ENCODE peak calls at places on chromosomes 2 and 18, in seven cellular contexts. One of them, this sample, is unnamed.

GRCh38 chr2:240981273-240981672 is 17.1 kb upstream of the SNED1 start:
- DNase-seq in HEK293T: no peak
- DNase-seq in midbrain: no peak
- DNase-seq in M059J: no peak
- DNase-seq in activated CD4-positive, alpha-beta T cell treated with anti-CD3 and anti-CD28 coated beads, Interleukin-2, amount 50 U/mL, for 48 hours: no peak
- DNase-seq in effector memory CD8-positive, alpha-beta T cell: no peak
- DNase-seq in cardiac fibroblast: peak
- DNase-seq in this sample: peak

GRCh38 chr2:53575606-53576360 is 191.8 kb upstream of the CHAC2 start:
- DNase-seq in cardiac fibroblast: peak
- DNase-seq in activated CD4-positive, alpha-beta T cell treated with anti-CD3 and anti-CD28 coated beads, Interleukin-2, amount 50 U/mL, for 48 hours: no peak
- DNase-seq in effector memory CD8-positive, alpha-beta T cell: no peak
- DNase-seq in midbrain: no peak
- DNase-seq in HEK293T: no peak
- DNase-seq in M059J: no peak
- DNase-seq in this sample: no peak

GRCh38 chr2:170196962-170197361 is 19.0 kb downstream of the MYO3B start:
- DNase-seq in M059J: no peak
- DNase-seq in activated CD4-positive, alpha-beta T cell treated with anti-CD3 and anti-CD28 coated beads, Interleukin-2, amount 50 U/mL, for 48 hours: no peak
- DNase-seq in effector memory CD8-positive, alpha-beta T cell: no peak
- DNase-seq in HEK293T: no peak
- DNase-seq in cardiac fibroblast: no peak
- DNase-seq in midbrain: no peak
- DNase-seq in this sample: no peak

GRCh38 chr18:7035807-7036206 is 81.8 kb downstream of the LAMA1 start:
- DNase-seq in HEK293T: no peak
- DNase-seq in cardiac fibroblast: no peak
- DNase-seq in midbrain: no peak
- DNase-seq in M059J: no peak
- DNase-seq in effector memory CD8-positive, alpha-beta T cell: no peak
- DNase-seq in activated CD4-positive, alpha-beta T cell treated with anti-CD3 and anti-CD28 coated beads, Interleukin-2, amount 50 U/mL, for 48 hours: no peak
- DNase-seq in this sample: no peak

GRCh38 chr2:28300921-28301341 is 91.7 kb upstream of the FOSL2 start:
- DNase-seq in activated CD4-positive, alpha-beta T cell treated with anti-CD3 and anti-CD28 coated beads, Interleukin-2, amount 50 U/mL, for 48 hours: no peak
- DNase-seq in M059J: peak
- DNase-seq in effector memory CD8-positive, alpha-beta T cell: no peak
- DNase-seq in midbrain: no peak
- DNase-seq in HEK293T: no peak
- DNase-seq in cardiac fibroblast: peak
- DNase-seq in this sample: peak

GRCh38 chr2:54557601-54558187 is 101.6 kb downstream of the SPTBN1 start:
- DNase-seq in midbrain: no peak
- DNase-seq in activated CD4-positive, alpha-beta T cell treated with anti-CD3 and anti-CD28 coated beads, Interleukin-2, amount 50 U/mL, for 48 hours: peak
- DNase-seq in effector memory CD8-positive, alpha-beta T cell: peak
- DNase-seq in cardiac fibroblast: peak
- DNase-seq in M059J: no peak
- DNase-seq in HEK293T: peak
- DNase-seq in this sample: peak

GRCh38 chr2:45652090-45653050 is 895 bp downstream of the PRKCE start:
- DNase-seq in HEK293T: peak
- DNase-seq in midbrain: peak
- DNase-seq in activated CD4-positive, alpha-beta T cell treated with anti-CD3 and anti-CD28 coated beads, Interleukin-2, amount 50 U/mL, for 48 hours: peak
- DNase-seq in M059J: peak
- DNase-seq in effector memory CD8-positive, alpha-beta T cell: peak
- DNase-seq in cardiac fibroblast: peak
- DNase-seq in this sample: peak

GRCh38 chr2:946073-947005 is 4.3 kb upstream of the SNTG2 start:
- DNase-seq in HEK293T: no peak
- DNase-seq in midbrain: no peak
- DNase-seq in effector memory CD8-positive, alpha-beta T cell: no peak
- DNase-seq in M059J: no peak
- DNase-seq in activated CD4-positive, alpha-beta T cell treated with anti-CD3 and anti-CD28 coated beads, Interleukin-2, amount 50 U/mL, for 48 hours: peak
- DNase-seq in cardiac fibroblast: no peak
- DNase-seq in this sample: no peak

GRCh38 chr2:183242937-183243336 is 118.7 kb downstream of the NUP35 start:
- DNase-seq in HEK293T: no peak
- DNase-seq in midbrain: peak
- DNase-seq in effector memory CD8-positive, alpha-beta T cell: no peak
- DNase-seq in activated CD4-positive, alpha-beta T cell treated with anti-CD3 and anti-CD28 coated beads, Interleukin-2, amount 50 U/mL, for 48 hours: no peak
- DNase-seq in M059J: peak
- DNase-seq in cardiac fibroblast: peak
- DNase-seq in this sample: peak

GRCh38 chr2:8986327-8986976 is 17.0 kb downstream of the MBOAT2 start:
- DNase-seq in effector memory CD8-positive, alpha-beta T cell: no peak
- DNase-seq in activated CD4-positive, alpha-beta T cell treated with anti-CD3 and anti-CD28 coated beads, Interleukin-2, amount 50 U/mL, for 48 hours: peak
- DNase-seq in HEK293T: no peak
- DNase-seq in cardiac fibroblast: no peak
- DNase-seq in M059J: peak
- DNase-seq in midbrain: no peak
- DNase-seq in this sample: no peak

GRCh38 chr2:240832816-240833497 is 12.9 kb upstream of the KIF1A start:
- DNase-seq in M059J: no peak
- DNase-seq in cardiac fibroblast: no peak
- DNase-seq in midbrain: no peak
- DNase-seq in effector memory CD8-positive, alpha-beta T cell: no peak
- DNase-seq in HEK293T: no peak
- DNase-seq in activated CD4-positive, alpha-beta T cell treated with anti-CD3 and anti-CD28 coated beads, Interleukin-2, amount 50 U/mL, for 48 hours: no peak
- DNase-seq in this sample: no peak

GRCh38 chr2:81692566-81692965 is 1388.0 kb upstream of the LRRTM1 start:
- DNase-seq in M059J: no peak
- DNase-seq in HEK293T: no peak
- DNase-seq in effector memory CD8-positive, alpha-beta T cell: no peak
- DNase-seq in cardiac fibroblast: no peak
- DNase-seq in midbrain: no peak
- DNase-seq in activated CD4-positive, alpha-beta T cell treated with anti-CD3 and anti-CD28 coated beads, Interleukin-2, amount 50 U/mL, for 48 hours: no peak
- DNase-seq in this sample: no peak

This sample was measured in EH.